ENCODE peak calls at places on chromosomes 11 and 22, in five cellular contexts. D, Q, J, C and E are unnamed samples.

GRCh38 chr11:117217141-117217609 is 14.7 kb downstream of the PCSK7 start:
- DNase-seq in D (no peak), Q (no peak), J (no peak), C (no peak), E (no peak)

GRCh38 chr11:108958446-108959123 is 293.7 kb downstream of the DDX10 start:
- DNase-seq in D (no peak), Q (no peak), J (no peak), C (no peak), E (no peak)

GRCh38 chr11:1988174-1988573 is 9.5 kb downstream of the H19 start:
- DNase-seq in D (no peak), Q (no peak), J (no peak), C (no peak), E (no peak)

GRCh38 chr11:19093976-19094375 is 23.0 kb upstream of the ZDHHC13 start:
- DNase-seq in D (no peak), Q (no peak), J (no peak), C (no peak), E (no peak)

GRCh38 chr11:64120951-64121569 is 44.9 kb downstream of the MACROD1 start:
- DNase-seq in D (no peak), Q (no peak), J (no peak), C (no peak), E (no peak)

GRCh38 chr11:120249279-120250022 is 9.5 kb downstream of the POU2F3 start:
- DNase-seq in D (no peak), Q (peak), J (no peak), C (no peak), E (no peak)

GRCh38 chr11:83725718-83726117 is 439.6 kb upstream of the CCDC90B start:
- DNase-seq in D (no peak), Q (peak), J (no peak), C (no peak), E (no peak)

GRCh38 chr11:58675344-58676155 is 53.1 kb downstream of the CNTF start:
- DNase-seq in D (peak), Q (no peak), J (peak), C (peak), E (peak)

GRCh38 chr11:111538407-111539114 is 2.0 kb upstream of the LAYN start:
- DNase-seq in D (no peak), Q (no peak), J (no peak), C (peak), E (no peak)

GRCh38 chr11:44658451-44658850 is 68.3 kb upstream of the TSPAN18 start:
- DNase-seq in D (no peak), Q (no peak), J (no peak), C (no peak), E (no peak)

GRCh38 chr11:71456294-71456693 is 3.3 kb downstream of the NADSYN1 start:
- DNase-seq in D (no peak), Q (no peak), J (no peak), C (no peak), E (no peak)

GRCh38 chr11:118046051-118046963 is 30.6 kb upstream of the TMPRSS4 start:
- DNase-seq in D (no peak), Q (peak), J (no peak), C (no peak), E (no peak)

GRCh38 chr22:47062126-47062525 is 299.7 kb downstream of the TBC1D22A start:
- DNase-seq in D (no peak), Q (no peak), J (no peak), C (no peak), E (no peak)

GRCh38 chr11:108938604-108939003 is 273.7 kb downstream of the DDX10 start:
- DNase-seq in D (no peak), Q (no peak), J (no peak), C (no peak), E (no peak)

GRCh38 chr11:86172894-86173293 is 71.7 kb upstream of the EED start:
- DNase-seq in D (peak), Q (no peak), J (no peak), C (no peak), E (no peak)

GRCh38 chr22:48104786-48105185 is 1342.3 kb downstream of the TBC1D22A start:
- DNase-seq in D (no peak), Q (no peak), J (no peak), C (no peak), E (no peak)

GRCh38 chr11:94034207-94034606 is 13.1 kb downstream of the HEPHL1 start:
- DNase-seq in D (no peak), Q (no peak), J (no peak), C (no peak), E (no peak)

GRCh38 chr11:75565221-75565814 is 3.3 kb downstream of the SERPINH1 start:
- DNase-seq in D (no peak), Q (no peak), J (no peak), C (peak), E (no peak)

GRCh38 chr11:116073854-116074837 is 569.9 kb upstream of the CADM1 start:
- DNase-seq in D (no peak), Q (peak), J (no peak), C (no peak), E (no peak)

GRCh38 chr11:83871013-83871412 is 584.8 kb upstream of the CCDC90B start:
- DNase-seq in D (no peak), Q (no peak), J (no peak), C (peak), E (no peak)

GRCh38 chr22:44442186-44442465 is 55.9 kb downstream of the RTL6 start:
- DNase-seq in D (no peak), Q (no peak), J (no peak), C (no peak), E (no peak)

GRCh38 chr22:39114157-39114511 is 17.1 kb downstream of the APOBEC3H start:
- DNase-seq in D (no peak), Q (no peak), J (peak), C (no peak), E (no peak)

GRCh38 chr11:35347921-35348331 is 71.4 kb downstream of the SLC1A2 start:
- DNase-seq in D (no peak), Q (no peak), J (no peak), C (no peak), E (no peak)

GRCh38 chr11:9692696-9693095 is 28.8 kb downstream of the SWAP70 start:
- DNase-seq in D (no peak), Q (no peak), J (no peak), C (no peak), E (no peak)

GRCh38 chr22:42343136-42343484 is 72.7 kb upstream of the TCF20 start:
- DNase-seq in D (no peak), Q (no peak), J (no peak), C (no peak), E (no peak)

GRCh38 chr11:1854132-1854948 is 1.5 kb downstream of the LSP1 start:
- DNase-seq in D (no peak), Q (peak), J (no peak), C (no peak), E (no peak)

DNA sequence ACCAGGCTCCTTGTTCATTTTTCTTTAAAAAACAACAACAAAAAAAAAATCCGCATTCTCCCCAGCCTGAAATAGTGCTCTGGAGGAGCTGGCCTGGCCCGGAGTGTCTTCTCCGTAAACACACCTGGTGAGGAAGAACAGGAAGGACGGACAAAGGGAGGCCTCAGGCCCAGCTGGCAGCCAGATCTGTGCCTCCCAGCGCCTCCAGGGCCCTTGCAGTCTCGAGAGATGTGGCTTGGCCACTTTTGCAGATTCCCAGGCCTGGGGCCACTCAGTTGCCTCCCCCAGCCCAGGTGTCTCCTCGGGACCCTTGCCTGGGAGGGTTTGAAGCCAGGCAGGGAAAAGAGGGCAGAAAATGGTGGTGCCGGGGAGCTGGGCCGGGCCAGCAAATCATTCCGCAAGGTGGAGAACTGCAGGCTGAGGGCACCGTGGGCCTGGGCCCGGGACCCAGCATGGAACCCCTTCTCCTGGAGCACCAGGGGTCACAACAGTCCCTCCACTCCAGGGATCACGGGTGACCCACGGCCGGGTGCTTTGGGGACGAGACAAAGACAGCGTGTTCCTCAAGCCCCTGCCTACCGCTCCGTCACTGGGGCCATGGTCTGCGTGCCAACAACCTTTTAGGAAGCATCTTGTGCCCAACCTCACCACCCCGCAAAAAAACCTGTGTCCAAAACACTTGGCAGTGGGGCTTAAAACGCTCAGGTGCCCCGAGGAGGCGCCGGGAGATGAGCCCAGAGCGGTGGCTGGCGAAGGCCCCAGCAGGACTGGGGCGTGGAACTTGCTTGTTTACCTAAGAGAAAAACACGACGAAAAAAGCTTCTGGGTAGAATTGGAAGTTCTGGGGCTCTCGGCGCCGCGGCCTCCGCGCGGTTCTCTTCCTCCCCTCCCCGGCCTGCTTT is 67.1 kb upstream of the WNT7B start:
- DNase-seq in D (no peak), Q (no peak), J (no peak), C (no peak), E (no peak)
- TF ChIP-seq POLR2AphosphoS5 in D (no peak), Q (no peak), J (no peak), C (no peak), E (no peak)

GRCh38 chr11:16276251-16276650 is 80.1 kb downstream of the SOX6 start:
- DNase-seq in D (no peak), Q (no peak), J (no peak), C (no peak), E (no peak)
- TF ChIP-seq ATF3 in D (no peak), Q (no peak), J (no peak), C (no peak), E (no peak)

DNA sequence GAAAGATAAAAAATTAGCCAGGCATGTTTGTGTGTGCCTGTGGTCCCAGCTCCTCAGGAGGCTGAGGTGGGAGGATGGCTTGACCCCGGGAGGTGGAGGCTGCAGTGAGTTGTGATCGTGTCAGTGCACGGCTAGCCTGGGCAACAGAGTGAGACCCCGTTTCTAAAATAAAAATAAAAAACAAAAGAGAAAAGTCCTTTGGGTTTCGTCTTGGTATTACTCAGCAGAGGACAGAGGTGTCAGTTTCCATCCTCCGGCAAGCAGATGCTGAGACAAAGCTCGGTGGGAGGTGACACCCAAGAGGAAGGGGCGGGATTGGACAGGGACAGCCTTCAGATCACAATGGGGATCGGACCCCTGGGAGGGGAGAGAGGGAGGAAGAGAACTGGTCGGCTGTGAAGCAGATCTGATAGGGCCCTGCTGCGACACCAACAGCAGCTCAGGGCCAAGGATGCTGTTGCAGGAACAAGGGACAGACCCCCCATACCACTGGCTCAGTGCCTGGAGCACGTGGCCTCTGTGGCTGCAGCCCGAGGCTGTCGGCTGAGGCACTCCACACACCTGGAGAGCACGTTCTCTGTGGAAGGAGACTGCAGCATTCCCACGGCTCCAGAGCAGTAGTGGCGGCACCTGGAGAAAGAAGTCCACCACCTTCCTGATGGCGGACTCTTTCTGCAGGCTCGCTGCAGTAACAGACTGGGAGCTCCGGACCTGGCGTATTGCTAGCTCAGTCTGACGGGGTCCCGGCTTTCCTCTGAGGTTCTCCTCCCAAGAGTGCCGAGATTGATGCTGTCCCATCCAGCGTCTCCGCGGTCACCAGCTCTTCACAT is 5.2 kb upstream of the BID start:
- DNase-seq in D (peak), Q (peak), J (no peak), C (no peak), E (no peak)
- TF ChIP-seq POLR2AphosphoS5 in D (no peak), Q (peak), J (no peak), C (no peak), E (no peak)

GRCh38 chr11:46392421-46393230 is 1.1 kb upstream of the CHRM4 start:
- DNase-seq in D (peak), Q (no peak), J (no peak), C (peak), E (no peak)
- TF ChIP-seq ATF3 in D (no peak), Q (no peak), J (no peak), C (peak), E (no peak)

GRCh38 chr11:46264030-46264429 is 13.4 kb upstream of the CREB3L1 start:
- DNase-seq in D (no peak), Q (no peak), J (no peak), C (no peak), E (no peak)

GRCh38 chr11:46267930-46268329 is 9.5 kb upstream of the CREB3L1 start:
- DNase-seq in D (no peak), Q (no peak), J (no peak), C (no peak), E (no peak)

GRCh38 chr11:46264976-46265375 is 12.5 kb upstream of the CREB3L1 start:
- DNase-seq in D (no peak), Q (no peak), J (no peak), C (no peak), E (no peak)

GRCh38 chr11:46263120-46263519 is 14.3 kb upstream of the CREB3L1 start:
- DNase-seq in D (no peak), Q (no peak), J (no peak), C (no peak), E (no peak)

DNA sequence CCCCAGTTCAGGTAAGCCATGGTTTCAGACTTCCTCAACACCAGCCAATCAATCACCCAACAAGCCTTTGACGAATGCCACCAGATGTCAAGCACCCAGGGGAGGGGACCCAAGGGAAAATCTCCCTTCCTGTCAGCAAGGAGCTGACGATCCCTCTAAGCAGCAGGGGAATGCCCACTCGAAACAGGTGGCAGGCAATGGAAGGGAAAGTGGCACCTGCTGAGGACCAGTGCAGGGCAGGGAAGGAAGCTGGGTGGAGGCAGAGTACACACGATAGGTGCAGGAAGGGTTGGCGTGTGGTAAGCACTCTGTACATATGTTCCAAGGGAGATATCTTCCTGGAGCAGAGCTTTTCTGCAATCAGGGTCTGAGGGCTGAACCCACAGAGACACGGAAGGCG is 11.7 kb upstream of the CREB3L1 start:
- DNase-seq in D (no peak), Q (peak), J (no peak), C (no peak), E (no peak)
- TF ChIP-seq POLR2AphosphoS5 in D (no peak), Q (no peak), J (no peak), C (no peak), E (no peak)

GRCh38 chr22:38017939-38018885 is 33.9 kb upstream of the SOX10 start:
- DNase-seq in D (no peak), Q (no peak), J (no peak), C (no peak), E (no peak)

GRCh38 chr22:38014083-38014482 is 29.7 kb upstream of the SOX10 start:
- DNase-seq in D (no peak), Q (no peak), J (no peak), C (no peak), E (no peak)

GRCh38 chr22:38017272-38017920 is 33.0 kb upstream of the SOX10 start:
- DNase-seq in D (no peak), Q (no peak), J (no peak), C (no peak), E (no peak)

GRCh38 chr22:38018938-38019827 is 34.8 kb upstream of the SOX10 start:
- DNase-seq in D (no peak), Q (no peak), J (no peak), C (no peak), E (no peak)

GRCh38 chr22:38016182-38017078 is 32.1 kb upstream of the SOX10 start:
- DNase-seq in D (no peak), Q (no peak), J (no peak), C (no peak), E (no peak)
- TF ChIP-seq ATF3 in D (no peak), Q (no peak), J (no peak), C (no peak), E (no peak)

DNA sequence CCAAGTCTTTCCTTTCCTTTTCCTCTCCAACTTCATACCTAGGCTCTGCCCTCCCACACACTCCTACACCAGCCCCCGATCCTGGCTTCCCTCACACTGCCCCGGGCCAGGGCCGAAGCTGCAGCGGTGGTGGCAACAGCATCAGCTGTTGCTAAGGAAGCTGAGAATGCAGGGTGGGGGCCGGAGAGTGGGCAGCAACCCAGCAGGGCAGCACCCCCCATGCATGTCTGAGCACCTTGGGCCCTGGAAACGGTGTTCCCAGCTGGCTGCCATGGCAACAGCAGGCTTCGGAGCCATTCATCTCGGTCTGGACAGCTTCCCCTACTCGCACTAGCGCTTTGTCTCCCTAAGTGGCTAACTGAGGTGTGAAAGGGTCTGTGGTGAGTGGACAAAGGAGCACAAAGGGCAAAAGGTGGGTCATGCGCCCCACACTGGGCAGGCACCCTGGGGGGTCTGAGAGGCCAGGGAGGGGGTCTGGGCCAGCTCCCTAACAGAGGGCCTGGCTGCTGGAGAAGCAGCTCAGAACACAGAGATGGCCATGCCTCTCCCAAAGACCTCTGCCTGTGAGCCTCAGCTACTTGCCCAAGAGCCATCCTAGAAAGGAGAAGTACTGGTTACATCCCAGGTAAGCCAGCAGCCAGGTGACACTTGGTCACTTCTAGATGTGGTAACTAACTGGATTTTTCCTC is 42.1 kb upstream of the JAM3 start:
- DNase-seq in D (no peak), Q (no peak), J (no peak), C (no peak), E (no peak)
- TF ChIP-seq POLR2AphosphoS5 in D (no peak), Q (no peak), J (no peak), C (no peak), E (no peak)